ENCODE peak calls at places on chromosomes 1 and 21, in six cellular contexts. B, Y, F, Z, T and I are unnamed samples.

GRCh38 chr1:47561523-47562007 is 123.7 kb downstream of the FOXD2 start:
- DNase-seq in Y (no peak), Z (no peak), T (no peak), B (no peak), F (no peak), I (no peak)

GRCh38 chr1:181369416-181369815 is 113.9 kb upstream of the CACNA1E start:
- DNase-seq in F (no peak), T (no peak), B (no peak), Y (no peak), Z (no peak), I (no peak)

GRCh38 chr1:45037456-45037855 is 25.4 kb downstream of the UROD start:
- DNase-seq in B (no peak), Y (no peak), Z (no peak), T (no peak), F (no peak), I (no peak)

GRCh38 chr21:44421901-44422840 is 33.1 kb upstream of the LRRC3 start:
- DNase-seq in B (no peak), Z (no peak), F (no peak), T (no peak), Y (no peak), I (no peak)

GRCh38 chr1:201740609-201741231 is 88.2 kb upstream of the IPO9 start:
- DNase-seq in Z (no peak), T (no peak), B (no peak), Y (no peak), F (no peak), I (no peak)

GRCh38 chr1:30314591-30314990 is 408.8 kb downstream of the MATN1 start:
- DNase-seq in B (no peak), T (no peak), F (no peak), Y (no peak), Z (no peak), I (no peak)

GRCh38 chr1:40901886-40902633 is 39.9 kb upstream of the CITED4 start:
- DNase-seq in T (no peak), B (no peak), F (peak; percentile 97), Y (no peak), Z (no peak), I (no peak)

GRCh38 chr1:203969846-203970245 is 103.1 kb upstream of the SOX13 start:
- DNase-seq in B (no peak), F (no peak), T (no peak), Z (no peak), Y (no peak), I (no peak)

GRCh38 chr1:35062518-35063196 is 16.5 kb upstream of the ZMYM1 start:
- DNase-seq in Z (no peak), Y (no peak), T (no peak), B (no peak), F (peak; percentile 78), I (no peak)

GRCh38 chr21:39083377-39084008 is 99.8 kb downstream of the PSMG1 start:
- DNase-seq in Z (no peak), F (peak; percentile 41), T (no peak), Y (no peak), B (no peak), I (no peak)

GRCh38 chr1:160739098-160739511 is at the start of gene SLAMF7:
- DNase-seq in Y (peak; percentile 38), T (no peak), F (no peak), B (no peak), Z (no peak), I (no peak)

GRCh38 chr1:230704830-230705229 is 9.1 kb downstream of the AGT start:
- DNase-seq in B (no peak), Z (no peak), T (no peak), Y (no peak), F (no peak), I (no peak)

GRCh38 chr1:203915811-203916210 is 54.4 kb downstream of the SNRPE start:
- DNase-seq in T (no peak), B (no peak), F (peak; percentile 62), Y (no peak), Z (no peak), I (no peak)

GRCh38 chr1:193013005-193013404 is 46.2 kb downstream of the UCHL5 start:
- DNase-seq in Z (no peak), F (peak; percentile 76), Y (no peak), B (no peak), T (no peak), I (no peak)

GRCh38 chr1:41813755-41814694 is 104.7 kb downstream of the HIVEP3 start:
- DNase-seq in F (peak; percentile 40), Z (no peak), Y (no peak), T (no peak), B (no peak), I (no peak)

GRCh38 chr1:226062558-226063361 is at the start of gene H3-3A:
- DNase-seq in Z (peak; percentile 89), Y (peak; percentile 97), B (peak; percentile 94), T (peak; percentile 98), F (peak; percentile 89), I (peak; percentile 80)

GRCh38 chr21:34878501-34878900 is 170.6 kb downstream of the RUNX1 start:
- DNase-seq in B (peak; percentile 82), Z (no peak), Y (no peak), F (no peak), T (no peak), I (no peak)

GRCh38 chr1:179883739-179884138 is 1.7 kb downstream of the TOR1AIP1 start:
- DNase-seq in F (peak; percentile 41), T (no peak), Y (peak; percentile 59), Z (no peak), B (no peak), I (no peak)

GRCh38 chr1:32100359-32100758 is 7.5 kb upstream of the KPNA6 start:
- DNase-seq in F (peak; percentile 59), Y (no peak), B (no peak), Z (no peak), T (no peak), I (no peak)

GRCh38 chr1:41322101-41322661 is 39.1 kb upstream of the FOXO6 start:
- DNase-seq in F (no peak), B (no peak), Y (no peak), Z (no peak), T (no peak), I (no peak)

GRCh38 chr1:50420283-50420682 is 3.0 kb downstream of the DMRTA2 start:
- DNase-seq in Z (no peak), Y (no peak), B (no peak), F (no peak), T (no peak), I (no peak)

GRCh38 chr1:197024460-197024859 is 42.6 kb downstream of the F13B start:
- DNase-seq in B (no peak), F (no peak), Z (no peak), T (no peak), Y (no peak), I (no peak)

GRCh38 chr1:203202431-203203245 is 16.1 kb upstream of the CHI3L1 start:
- DNase-seq in B (no peak), Z (no peak), T (no peak), F (peak; percentile 94), Y (no peak), I (no peak)

GRCh38 chr1:208631057-208631456 is 386.9 kb upstream of the PLXNA2 start:
- DNase-seq in B (no peak), Z (no peak), F (no peak), T (no peak), Y (no peak), I (no peak)

GRCh38 chr1:8419861-8420260 is 101.9 kb downstream of the SLC45A1 start:
- DNase-seq in Y (no peak), F (no peak), T (no peak), Z (no peak), B (no peak), I (no peak)

GRCh38 chr1:231027136-231027925 is 12.7 kb downstream of the FAM89A start:
- DNase-seq in B (no peak), Y (no peak), F (no peak), Z (no peak), T (no peak), I (no peak)

GRCh38 chr1:208027861-208028260 is 116.9 kb upstream of the CD34 start:
- DNase-seq in F (no peak), Y (no peak), T (no peak), B (no peak), Z (no peak), I (no peak)

GRCh38 chr1:234626391-234626790 is 16.4 kb upstream of the IRF2BP2 start:
- DNase-seq in F (no peak), T (no peak), Y (no peak), Z (no peak), B (no peak), I (no peak)

GRCh38 chr1:211603191-211603701 is 24.3 kb upstream of the SLC30A1 start:
- DNase-seq in T (no peak), B (no peak), F (peak; percentile 68), Z (no peak), Y (no peak), I (no peak)

GRCh38 chr21:31923756-31924155 is 50.9 kb downstream of the HUNK start:
- DNase-seq in Z (no peak), Y (no peak), F (no peak), B (no peak), T (no peak), I (no peak)

GRCh38 chr1:218478336-218478735 is 133.2 kb downstream of the TGFB2 start:
- DNase-seq in T (no peak), Z (no peak), F (peak; percentile 59), Y (no peak), B (no peak), I (no peak)